ENCODE peak calls at places on chromosomes 2 and 18, in six cellular contexts. F is fibroblast of lung, J is kidney, U is cardiac muscle cell, D is A549, K is Peyer's patch. H is an unnamed sample. For H3K4me1, the result is how much of the 10 kb centered on the place peaks cover.

GRCh38 chr2:12915792-12916191 is 199.1 kb downstream of the TRIB2 start:
- DNase-seq in F (peak), J (no peak), U (no peak), D (no peak), K (no peak), H (no peak)

GRCh38 chr2:18378020-18378653 is 182.3 kb downstream of the RDH14 start:
- DNase-seq in F (peak), J (no peak), U (peak), D (peak), K (no peak), H (peak)

GRCh38 chr18:63119647-63120046 is 199.9 kb downstream of the BCL2 start:
- DNase-seq in F (peak), J (no peak), U (no peak), D (peak), K (no peak), H (no peak)

GRCh38 chr18:59833785-59834184 is 66.0 kb upstream of the PMAIP1 start:
- DNase-seq in F (no peak), J (no peak), U (no peak), D (no peak), K (no peak), H (no peak)

GRCh38 chr2:26959320-26959719 is 11.1 kb upstream of the MAPRE3 start:
- DNase-seq in F (no peak), J (no peak), U (no peak), D (no peak), K (no peak), H (no peak)

GRCh38 chr2:236955675-236956618 is 129.7 kb upstream of the COPS8 start:
- DNase-seq in F (no peak), J (no peak), U (no peak), D (no peak), K (no peak), H (no peak)

GRCh38 chr2:159613515-159614336 is 2.6 kb downstream of the BAZ2B start:
- DNase-seq in F (peak), J (no peak), U (no peak), D (no peak), K (no peak), H (no peak)

GRCh38 chr2:230954738-230955137 is 29.7 kb upstream of the GPR55 start:
- DNase-seq in F (no peak), J (no peak), U (no peak), D (no peak), K (no peak), H (no peak)

GRCh38 chr2:234211797-234212196 is 161.3 kb downstream of the SPP2 start:
- DNase-seq in F (peak), J (no peak), U (peak), D (no peak), K (no peak), H (no peak)

GRCh38 chr2:47269316-47270232 is 114.5 kb upstream of the STPG4 start:
- DNase-seq in F (peak), J (peak), U (no peak), D (peak), K (no peak), H (no peak)

GRCh38 chr2:149221898-149222297 is 108.5 kb upstream of the LYPD6 start:
- DNase-seq in F (no peak), J (no peak), U (peak), D (no peak), K (no peak), H (no peak)

GRCh38 chr2:165471349-165471975 is 2.0 kb downstream of the CSRNP3 start:
- DNase-seq in F (no peak), J (no peak), U (peak), D (no peak), K (no peak), H (no peak)

GRCh38 chr2:233098615-233099014 is 38.5 kb downstream of the INPP5D start:
- DNase-seq in F (no peak), J (no peak), U (peak), D (no peak), K (no peak), H (peak)

GRCh38 chr2:24489942-24490673 is 946 bp upstream of the NCOA1 start:
- DNase-seq in F (peak), J (no peak), U (peak), D (peak), K (peak), H (no peak)

GRCh38 chr2:241788572-241788971 is 11.9 kb downstream of the GAL3ST2 start:
- DNase-seq in F (no peak), J (no peak), U (no peak), D (no peak), K (peak), H (no peak)

GRCh38 chr2:127149384-127149783 is 42.4 kb upstream of the BIN1 start:
- DNase-seq in F (peak), J (no peak), U (no peak), D (peak), K (no peak), H (no peak)

GRCh38 chr18:42338683-42339082 is 383.6 kb downstream of the PIK3C3 start:
- DNase-seq in F (no peak), J (no peak), U (no peak), D (no peak), K (no peak), H (no peak)

GRCh38 chr2:69437751-69438154 is 518 bp upstream of the NFU1 start:
- DNase-seq in F (no peak), J (no peak), U (no peak), D (no peak), K (peak), H (no peak)

GRCh38 chr2:144663217-144663616 is 143.3 kb upstream of the ZEB2 start:
- DNase-seq in F (no peak), J (no peak), U (no peak), D (no peak), K (no peak), H (no peak)

GRCh38 chr2:43024515-43024962 is 201.9 kb downstream of the ZFP36L2 start:
- DNase-seq in F (peak), J (peak), U (peak), D (peak), K (peak), H (peak)

GRCh38 chr2:178297091-178297411 is 102.7 kb downstream of the OSBPL6 start:
- DNase-seq in F (no peak), J (no peak), U (no peak), D (no peak), K (no peak), H (no peak)

GRCh38 chr18:34990571-34990970 is 50.6 kb upstream of the MAPRE2 start:
- DNase-seq in F (peak), J (no peak), U (no peak), D (no peak), K (no peak), H (no peak)

GRCh38 chr2:216388046-216388884 is 16.0 kb upstream of the MARCHF4 start:
- DNase-seq in F (no peak), J (no peak), U (no peak), D (no peak), K (no peak), H (no peak)

GRCh38 chr2:168456526-168457176 is 579 bp downstream of the CERS6 start:
- DNase-seq in F (no peak), J (peak), U (peak), D (peak), K (peak), H (no peak)

GRCh38 chr2:169928463-169928864 is 101.2 kb downstream of the UBR3 start:
- DNase-seq in F (peak), J (no peak), U (peak), D (no peak), K (no peak), H (peak)

GRCh38 chr2:178700922-178701342 is 106.3 kb downstream of the TTN start:
- DNase-seq in F (peak), J (no peak), U (peak), D (peak), K (no peak), H (peak)

GRCh38 chr2:108534577-108535379 is 508 bp downstream of the LIMS1 start:
- DNase-seq in F (no peak), J (peak), U (peak), D (peak), K (peak), H (peak)

GRCh38 chr2:20611077-20611843 is 39.6 kb downstream of the HS1BP3 start:
- DNase-seq in F (peak), J (peak), U (no peak), D (no peak), K (no peak), H (no peak)

GRCh38 chr18:64330161-64330560 is 181.3 kb upstream of the LINC00305 start:
- DNase-seq in F (no peak), J (no peak), U (peak), D (no peak), K (no peak), H (peak)

GRCh38 chr2:180017764-180018163 is 10.7 kb upstream of the CWC22 start:
- DNase-seq in F (peak), J (no peak), U (no peak), D (no peak), K (no peak), H (no peak)

GRCh38 chr18:24015897-24016631 is 1.5 kb downstream of the TTC39C start:
- DNase-seq in F (no peak), J (no peak), U (no peak), D (no peak), K (no peak), H (peak)
- H3K4me1 ChIP-seq in F (under half), J (under half), U (under half), D (under half), K (under half), H (under half)

GRCh38 chr18:2903006-2903405 is 56.2 kb downstream of the EMILIN2 start:
- DNase-seq in F (peak), J (no peak), U (peak), D (no peak), K (no peak), H (no peak)

GRCh38 chr18:2905802-2906521 is 59.2 kb downstream of the EMILIN2 start:
- DNase-seq in F (peak), J (peak), U (no peak), D (peak), K (peak), H (no peak)

GRCh38 chr18:2901405-2901989 is 54.7 kb downstream of the EMILIN2 start:
- DNase-seq in F (peak), J (peak), U (no peak), D (no peak), K (no peak), H (no peak)

GRCh38 chr18:2900742-2901404 is 54.1 kb downstream of the EMILIN2 start:
- DNase-seq in F (no peak), J (no peak), U (peak), D (no peak), K (no peak), H (no peak)

DNA sequence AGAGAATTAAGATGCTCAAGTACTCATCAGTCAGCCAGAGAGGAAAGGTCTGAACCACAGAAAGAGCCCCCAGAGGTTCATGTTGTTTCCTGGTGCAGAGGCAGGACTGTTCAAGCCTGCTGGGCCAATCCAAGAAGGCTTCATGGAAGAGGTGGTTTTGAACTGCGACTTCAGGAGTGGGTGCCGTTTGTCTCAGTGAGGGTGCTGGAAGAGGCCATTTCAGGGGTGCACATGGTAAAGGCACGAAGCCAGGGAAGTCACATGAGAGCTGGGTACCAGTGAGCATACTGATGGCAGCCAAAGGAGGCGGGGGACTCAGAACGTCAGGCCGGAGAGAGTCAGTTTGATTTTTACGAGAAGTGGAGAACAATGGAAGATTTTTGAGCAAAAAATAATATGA is 55.5 kb downstream of the EMILIN2 start:
- DNase-seq in F (no peak), J (peak), U (no peak), D (no peak), K (no peak), H (no peak)
- H3K4me1 ChIP-seq in F (under half), J (under half), U (under half), D (under half), K (under half), H (under half)

GRCh38 chr18:44812426-44812825 is 131.7 kb downstream of the SETBP1 start:
- DNase-seq in F (no peak), J (no peak), U (no peak), D (no peak), K (no peak), H (no peak)
- H3K4me1 ChIP-seq in F (under half), J (under half), U (under half), D (under half), K (under half), H (under half)

GRCh38 chr2:38690499-38691420 is 24.8 kb downstream of the GALM start:
- DNase-seq in F (peak), J (no peak), U (no peak), D (peak), K (no peak), H (no peak)

GRCh38 chr2:38697116-38697840 is 31.4 kb downstream of the GALM start:
- DNase-seq in F (no peak), J (no peak), U (no peak), D (no peak), K (peak), H (no peak)

GRCh38 chr2:38692636-38693318 is 26.9 kb downstream of the GALM start:
- DNase-seq in F (no peak), J (no peak), U (no peak), D (no peak), K (no peak), H (no peak)

DNA sequence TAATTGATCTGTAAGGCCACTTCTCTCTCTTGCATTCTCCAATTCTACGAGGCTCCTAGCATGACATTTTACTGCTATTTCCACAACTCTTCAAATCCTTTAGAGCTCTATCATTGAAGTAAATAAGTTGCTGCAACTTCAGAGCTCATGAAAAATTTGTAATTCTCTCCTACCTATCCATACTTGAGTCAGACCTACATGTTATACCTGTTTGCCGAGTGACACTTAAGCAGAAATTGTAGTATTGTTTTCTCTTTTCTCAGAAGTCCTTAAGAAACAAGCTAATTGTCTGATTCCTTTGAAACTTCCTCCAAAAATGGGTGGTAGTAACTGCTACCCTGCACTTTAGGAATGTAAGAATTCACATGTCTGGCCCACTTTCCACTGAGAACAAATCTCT is 26.1 kb downstream of the GALM start:
- DNase-seq in F (no peak), J (no peak), U (no peak), D (no peak), K (no peak), H (no peak)
- H3K4me1 ChIP-seq in F (under half), J (under half), U (under half), D (half or more), K (under half), H (under half)

GRCh38 chr2:54475285-54475684 is 19.2 kb downstream of the SPTBN1 start:
- DNase-seq in F (no peak), J (no peak), U (no peak), D (no peak), K (no peak), H (no peak)
- H3K4me1 ChIP-seq in F (under half), J (under half), U (half or more), D (half or more), K (under half), H (under half)

DNA sequence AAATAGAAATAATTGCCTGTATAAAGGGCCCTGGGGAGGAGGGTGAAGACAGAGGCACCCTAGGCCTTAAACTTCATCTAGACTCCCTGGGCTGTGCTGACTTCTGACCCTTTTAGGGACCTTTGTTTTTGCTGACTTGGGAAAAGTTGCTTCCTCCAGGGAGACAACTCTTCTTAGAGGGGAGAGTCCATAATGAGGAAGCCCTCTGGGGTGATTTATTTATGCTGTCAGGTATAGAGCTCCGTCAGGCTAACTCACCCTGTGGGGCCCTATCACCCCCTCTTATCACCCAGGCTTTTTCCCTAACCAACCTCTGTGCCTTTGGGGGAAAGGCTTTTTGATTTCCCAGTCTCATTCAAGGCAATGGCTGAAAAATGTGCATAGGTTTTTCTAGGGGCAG is 8.1 kb downstream of the ONECUT2 start:
- DNase-seq in F (no peak), J (no peak), U (no peak), D (no peak), K (no peak), H (no peak)
- H3K4me1 ChIP-seq in F (under half), J (under half), U (under half), D (under half), K (under half), H (under half)

DNA sequence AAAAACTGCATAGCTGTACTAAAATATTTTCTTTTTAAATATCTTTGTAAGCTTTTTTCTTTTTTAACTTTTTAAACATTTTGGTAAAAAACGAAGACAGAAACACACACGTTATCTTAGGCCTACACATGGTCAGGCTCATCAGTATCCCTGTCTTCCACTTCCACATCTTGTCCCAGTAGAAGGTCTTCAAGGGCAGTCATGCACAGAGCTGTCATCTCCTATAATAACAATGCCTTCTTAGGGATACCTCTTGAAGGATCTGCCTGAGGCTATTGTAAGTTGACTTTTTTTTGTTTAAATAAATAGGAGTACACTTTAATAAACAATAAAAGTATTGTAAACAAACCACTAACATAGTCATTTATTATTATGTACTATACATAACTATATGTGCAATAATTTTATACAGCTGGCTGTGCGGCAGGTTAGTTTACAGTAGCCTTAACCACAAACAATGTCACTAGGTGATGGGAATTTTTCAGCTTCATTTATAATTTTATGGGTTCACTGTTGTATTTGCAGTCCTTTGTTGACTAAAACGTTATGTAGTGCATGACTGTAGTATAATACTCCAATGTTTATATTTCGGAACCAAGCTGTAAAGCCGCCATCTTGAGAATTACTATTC is 124.4 kb downstream of the MAP4K4 start:
- DNase-seq in F (no peak), J (no peak), U (no peak), D (no peak), K (no peak), H (no peak)
- H3K4me1 ChIP-seq in F (under half), J (under half), U (under half), D (half or more), K (under half), H (under half)

H was measured in Karpas-422.